ENCODE peak calls at places on chromosomes 3 and 15, in four cellular contexts. One of them, this sample, is unnamed.

GRCh38 chr3:197001106-197001971 is 28.3 kb downstream of the MELTF start:
- DNase-seq in T-helper 2 cell: no peak
- DNase-seq in activated naive CD4-positive, alpha-beta T cell treated with Interleukin-2 at 50 U/mL for 16 hours: no peak
- DNase-seq in fibroblast of mammary gland: no peak
- DNase-seq in this sample: no peak

GRCh38 chr15:92903956-92904831 is 4.1 kb downstream of the CHD2 start:
- DNase-seq in activated naive CD4-positive, alpha-beta T cell treated with Interleukin-2 at 50 U/mL for 16 hours: peak
- DNase-seq in T-helper 2 cell: peak
- DNase-seq in fibroblast of mammary gland: peak
- DNase-seq in this sample: peak

GRCh38 chr15:70541511-70541910 is 221.8 kb downstream of the UACA start:
- DNase-seq in fibroblast of mammary gland: no peak
- DNase-seq in activated naive CD4-positive, alpha-beta T cell treated with Interleukin-2 at 50 U/mL for 16 hours: no peak
- DNase-seq in T-helper 2 cell: no peak
- DNase-seq in this sample: no peak

GRCh38 chr3:72441284-72441994 is 406.8 kb downstream of the SHQ1 start:
- DNase-seq in activated naive CD4-positive, alpha-beta T cell treated with Interleukin-2 at 50 U/mL for 16 hours: no peak
- DNase-seq in T-helper 2 cell: no peak
- DNase-seq in fibroblast of mammary gland: no peak
- DNase-seq in this sample: peak

GRCh38 chr3:27943106-27943505 is 221.0 kb upstream of the EOMES start:
- DNase-seq in T-helper 2 cell: no peak
- DNase-seq in activated naive CD4-positive, alpha-beta T cell treated with Interleukin-2 at 50 U/mL for 16 hours: no peak
- DNase-seq in fibroblast of mammary gland: peak
- DNase-seq in this sample: no peak

GRCh38 chr3:83477563-83477962 is 1481.2 kb upstream of the CADM2 start:
- DNase-seq in activated naive CD4-positive, alpha-beta T cell treated with Interleukin-2 at 50 U/mL for 16 hours: no peak
- DNase-seq in fibroblast of mammary gland: no peak
- DNase-seq in T-helper 2 cell: no peak
- DNase-seq in this sample: no peak

GRCh38 chr3:179172546-179172945 is 24.4 kb downstream of the PIK3CA start:
- DNase-seq in T-helper 2 cell: no peak
- DNase-seq in activated naive CD4-positive, alpha-beta T cell treated with Interleukin-2 at 50 U/mL for 16 hours: no peak
- DNase-seq in fibroblast of mammary gland: no peak
- DNase-seq in this sample: no peak

GRCh38 chr15:33086500-33087141 is 107.9 kb downstream of the FMN1 start:
- DNase-seq in T-helper 2 cell: no peak
- DNase-seq in activated naive CD4-positive, alpha-beta T cell treated with Interleukin-2 at 50 U/mL for 16 hours: no peak
- DNase-seq in fibroblast of mammary gland: peak
- DNase-seq in this sample: peak

GRCh38 chr3:67781218-67781617 is 126.8 kb upstream of the SUCLG2 start:
- DNase-seq in activated naive CD4-positive, alpha-beta T cell treated with Interleukin-2 at 50 U/mL for 16 hours: no peak
- DNase-seq in fibroblast of mammary gland: no peak
- DNase-seq in T-helper 2 cell: no peak
- DNase-seq in this sample: no peak

GRCh38 chr3:156131241-156131640 is 10.9 kb downstream of the KCNAB1 start:
- DNase-seq in activated naive CD4-positive, alpha-beta T cell treated with Interleukin-2 at 50 U/mL for 16 hours: no peak
- DNase-seq in fibroblast of mammary gland: no peak
- DNase-seq in T-helper 2 cell: no peak
- DNase-seq in this sample: no peak

GRCh38 chr3:140736863-140737460 is 59.1 kb downstream of the TRIM42 start:
- DNase-seq in fibroblast of mammary gland: peak
- DNase-seq in T-helper 2 cell: no peak
- DNase-seq in activated naive CD4-positive, alpha-beta T cell treated with Interleukin-2 at 50 U/mL for 16 hours: no peak
- DNase-seq in this sample: no peak

GRCh38 chr15:62928242-62928995 is 114.1 kb upstream of the TPM1 start:
- DNase-seq in fibroblast of mammary gland: peak
- DNase-seq in activated naive CD4-positive, alpha-beta T cell treated with Interleukin-2 at 50 U/mL for 16 hours: no peak
- DNase-seq in T-helper 2 cell: no peak
- DNase-seq in this sample: peak

GRCh38 chr3:52291508-52292181 is 4.0 kb downstream of the GLYCTK start:
- DNase-seq in T-helper 2 cell: no peak
- DNase-seq in activated naive CD4-positive, alpha-beta T cell treated with Interleukin-2 at 50 U/mL for 16 hours: peak
- DNase-seq in fibroblast of mammary gland: no peak
- DNase-seq in this sample: no peak

GRCh38 chr15:50192926-50193595 is 11.1 kb downstream of the SLC27A2 start:
- DNase-seq in fibroblast of mammary gland: no peak
- DNase-seq in activated naive CD4-positive, alpha-beta T cell treated with Interleukin-2 at 50 U/mL for 16 hours: no peak
- DNase-seq in T-helper 2 cell: no peak
- DNase-seq in this sample: peak

GRCh38 chr15:71575474-71576045 is 234.8 kb upstream of the NR2E3 start:
- DNase-seq in T-helper 2 cell: no peak
- DNase-seq in fibroblast of mammary gland: peak
- DNase-seq in activated naive CD4-positive, alpha-beta T cell treated with Interleukin-2 at 50 U/mL for 16 hours: no peak
- DNase-seq in this sample: no peak

GRCh38 chr3:15527031-15527459 is 5.5 kb upstream of the COLQ start:
- DNase-seq in fibroblast of mammary gland: peak
- DNase-seq in T-helper 2 cell: no peak
- DNase-seq in activated naive CD4-positive, alpha-beta T cell treated with Interleukin-2 at 50 U/mL for 16 hours: no peak
- DNase-seq in this sample: peak

GRCh38 chr3:172066880-172067778 is 27.8 kb downstream of the FNDC3B start:
- DNase-seq in activated naive CD4-positive, alpha-beta T cell treated with Interleukin-2 at 50 U/mL for 16 hours: no peak
- DNase-seq in fibroblast of mammary gland: no peak
- DNase-seq in T-helper 2 cell: no peak
- DNase-seq in this sample: no peak

GRCh38 chr15:37698679-37699078 is 235.8 kb upstream of the TMCO5A start:
- DNase-seq in T-helper 2 cell: no peak
- DNase-seq in activated naive CD4-positive, alpha-beta T cell treated with Interleukin-2 at 50 U/mL for 16 hours: no peak
- DNase-seq in fibroblast of mammary gland: peak
- DNase-seq in this sample: no peak

GRCh38 chr3:8095724-8096123 is 405.9 kb upstream of the LMCD1 start:
- DNase-seq in fibroblast of mammary gland: no peak
- DNase-seq in activated naive CD4-positive, alpha-beta T cell treated with Interleukin-2 at 50 U/mL for 16 hours: no peak
- DNase-seq in T-helper 2 cell: no peak
- DNase-seq in this sample: no peak

GRCh38 chr3:142117052-142117451 is 32.3 kb downstream of the TFDP2 start:
- DNase-seq in T-helper 2 cell: no peak
- DNase-seq in fibroblast of mammary gland: no peak
- DNase-seq in activated naive CD4-positive, alpha-beta T cell treated with Interleukin-2 at 50 U/mL for 16 hours: no peak
- DNase-seq in this sample: peak

GRCh38 chr3:184135149-184135910 is at the start of gene EIF2B5:
- DNase-seq in activated naive CD4-positive, alpha-beta T cell treated with Interleukin-2 at 50 U/mL for 16 hours: peak
- DNase-seq in T-helper 2 cell: peak
- DNase-seq in fibroblast of mammary gland: peak
- DNase-seq in this sample: peak

This sample was measured in IMR-90.